ENCODE peak calls at places on chromosome 3, in six cellular contexts. H is ureter, R is fibroblast of pulmonary artery, J is GM03348, P is epithelial cell of prostate, A is KBM-7. W is an unnamed sample.

GRCh38 chr3:188507244-188507720 is 353.3 kb downstream of the LPP start:
- DNase-seq in A (peak), R (peak), J (peak), H (no peak), P (no peak), W (peak)

GRCh38 chr3:151290673-151291072 is 12.3 kb upstream of the P2RY14 start:
- DNase-seq in H (no peak), J (peak), R (peak), P (no peak), A (peak), W (peak)

GRCh38 chr3:64209866-64210609 is 15.2 kb downstream of the PRICKLE2 start:
- DNase-seq in A (no peak), P (no peak), J (peak), H (peak), R (peak), W (peak)

GRCh38 chr3:128585974-128586373 is 64.6 kb downstream of the RPN1 start:
- DNase-seq in H (peak), R (no peak), A (no peak), P (peak), J (no peak), W (no peak)

GRCh38 chr3:145244327-145244726 is 916.7 kb downstream of the PLOD2 start:
- DNase-seq in R (no peak), A (no peak), J (no peak), H (no peak), P (no peak), W (no peak)

GRCh38 chr3:189602471-189602870 is 28.7 kb upstream of the TP63 start:
- DNase-seq in A (no peak), P (no peak), J (no peak), H (no peak), R (no peak), W (no peak)

GRCh38 chr3:152047465-152047864 is 174.0 kb downstream of the SUCNR1 start:
- DNase-seq in R (peak), J (no peak), H (no peak), P (peak), A (no peak), W (peak)

GRCh38 chr3:115436767-115437301 is 186.5 kb upstream of the GAP43 start:
- DNase-seq in A (no peak), R (peak), H (no peak), P (peak), J (peak), W (peak)

GRCh38 chr3:42771271-42771670 is 1.8 kb downstream of the CCDC13 start:
- DNase-seq in P (no peak), J (no peak), R (no peak), H (no peak), A (no peak), W (no peak)

GRCh38 chr3:138367912-138368311 is 19.5 kb downstream of the MRAS start:
- DNase-seq in R (peak), J (peak), H (no peak), A (no peak), P (no peak), W (no peak)

GRCh38 chr3:5186854-5187151 is 704 bp upstream of the EDEM1 start:
- DNase-seq in J (no peak), R (peak), H (no peak), P (no peak), A (no peak), W (peak)

GRCh38 chr3:60652829-60653228 is 598.4 kb downstream of the FHIT start:
- DNase-seq in R (no peak), A (no peak), J (no peak), H (no peak), P (no peak), W (no peak)

GRCh38 chr3:133448478-133449122 is 48.7 kb downstream of the BFSP2 start:
- DNase-seq in P (no peak), H (no peak), A (no peak), J (no peak), R (no peak), W (no peak)

GRCh38 chr3:170802164-170803151 is 67.5 kb downstream of the RPL22L1 start:
- DNase-seq in P (peak), H (no peak), R (peak), A (no peak), J (peak), W (peak)

GRCh38 chr3:170848294-170848917 is 21.6 kb downstream of the RPL22L1 start:
- DNase-seq in J (peak), A (no peak), H (no peak), R (peak), P (no peak), W (no peak)

GRCh38 chr3:186481526-186481925 is 62.7 kb downstream of the CRYGS start:
- DNase-seq in H (no peak), A (no peak), R (no peak), J (no peak), P (no peak), W (no peak)

GRCh38 chr3:51388286-51389029 is 2.6 kb upstream of the RBM15B start:
- DNase-seq in H (peak), R (no peak), P (peak), A (peak), J (no peak), W (no peak)

GRCh38 chr3:78148986-78149717 is 1109.3 kb downstream of the ROBO2 start:
- DNase-seq in J (no peak), A (no peak), P (no peak), H (no peak), R (no peak), W (peak)

GRCh38 chr3:184077881-184078280 is 19.0 kb upstream of the HTR3E start:
- DNase-seq in P (no peak), R (no peak), A (no peak), H (no peak), J (no peak), W (no peak)

GRCh38 chr3:188446791-188447190 is 292.8 kb downstream of the LPP start:
- DNase-seq in P (no peak), A (no peak), H (no peak), J (no peak), R (no peak), W (no peak)

GRCh38 chr3:184275961-184276910 is at the start of gene ECE2:
- DNase-seq in H (no peak), R (no peak), J (peak), A (no peak), P (no peak), W (no peak)

GRCh38 chr3:189937302-189938255 is 183.1 kb downstream of the P3H2 start:
- DNase-seq in P (peak), R (peak), J (peak), H (no peak), A (no peak), W (peak)

GRCh38 chr3:151213881-151214280 is 10.9 kb upstream of the GPR171 start:
- DNase-seq in R (peak), P (no peak), A (no peak), J (no peak), H (no peak), W (no peak)

GRCh38 chr3:167662919-167663400 is 9.2 kb upstream of the WDR49 start:
- DNase-seq in A (no peak), P (no peak), J (no peak), R (peak), H (no peak), W (no peak)

GRCh38 chr3:133953297-133953696 is 57.6 kb upstream of the RAB6B start:
- DNase-seq in J (no peak), H (no peak), R (no peak), A (no peak), P (no peak), W (no peak)

GRCh38 chr3:187507905-187508304 is 139.7 kb downstream of the RTP4 start:
- DNase-seq in J (no peak), P (no peak), A (no peak), R (no peak), H (no peak), W (no peak)